ENCODE peak calls at places on chromosome 11, in five cellular contexts. C is fibroblast of lung, Z is coronary artery, H is foreskin fibroblast, Q is AG10803. E is an unnamed sample.
A peak's percentile ranks its signal among the peaks of the same experiment; 100 is the strongest.

GRCh38 chr11:124301482-124301881 is 12.3 kb downstream of the OR8D1 start:
- DNase-seq in H (peak; percentile 15), Q (peak; percentile 69), Z (no peak), C (peak; percentile 89), E (no peak)

GRCh38 chr11:70854891-70855556 is 397.4 kb downstream of the SHANK2 start:
- DNase-seq in H (no peak), Q (no peak), C (no peak), Z (no peak), E (no peak)

GRCh38 chr11:36328956-36329673 is 33.0 kb downstream of the PRR5L start:
- DNase-seq in Q (no peak), H (peak; percentile 29), C (peak; percentile 50), Z (no peak), E (no peak)

GRCh38 chr11:95231881-95232605 is 1.0 kb upstream of the SESN3 start:
- DNase-seq in Q (peak; percentile 34), Z (peak; percentile 88), H (peak; percentile 80), C (peak; percentile 78), E (no peak)

GRCh38 chr11:128733440-128734115 is 39.7 kb downstream of the FLI1 start:
- DNase-seq in C (peak; percentile 64), Z (no peak), H (peak; percentile 36), Q (no peak), E (no peak)

GRCh38 chr11:130677486-130678153 is 229.2 kb downstream of the ADAMTS15 start:
- DNase-seq in Z (no peak), C (peak; percentile 94), H (peak; percentile 80), Q (peak; percentile 95), E (peak; percentile 36)

GRCh38 chr11:130087294-130087926 is 17.7 kb downstream of the APLP2 start:
- DNase-seq in Z (no peak), C (no peak), Q (no peak), H (no peak), E (no peak)

GRCh38 chr11:115168229-115168671 is 336.0 kb downstream of the CADM1 start:
- DNase-seq in Z (no peak), H (peak; percentile 21), Q (peak; percentile 49), C (peak; percentile 43), E (no peak)

GRCh38 chr11:119101367-119101758 is 290 bp downstream of the DPAGT1 start:
- DNase-seq in Z (peak; percentile 87), H (no peak), Q (no peak), C (no peak), E (no peak)

GRCh38 chr11:4459470-4459869 is 10.4 kb downstream of the OR52K2 start:
- DNase-seq in Q (peak; percentile 13), Z (no peak), C (no peak), H (peak; percentile 43), E (peak; percentile 9)

GRCh38 chr11:78100276-78101040 is 20.8 kb upstream of the NDUFC2 start:
- DNase-seq in Z (no peak), Q (no peak), C (no peak), H (no peak), E (no peak)

GRCh38 chr11:116454020-116454645 is 318.7 kb downstream of the BUD13 start:
- DNase-seq in C (peak; percentile 28), H (peak; percentile 3), Z (no peak), Q (peak; percentile 46), E (no peak)

GRCh38 chr11:77037057-77037456 is 2.9 kb downstream of the B3GNT6 start:
- DNase-seq in Q (no peak), H (no peak), C (no peak), Z (no peak), E (no peak)

GRCh38 chr11:26928636-26929035 is 65.3 kb upstream of the FIBIN start:
- DNase-seq in H (no peak), Z (no peak), C (no peak), Q (no peak), E (no peak)

GRCh38 chr11:64053699-64054098 is 18.0 kb downstream of the FLRT1 start:
- DNase-seq in C (no peak), Q (no peak), Z (no peak), H (no peak), E (no peak)

GRCh38 chr11:28792856-28793255 is 684.7 kb downstream of the METTL15 start:
- DNase-seq in H (no peak), C (no peak), Z (no peak), Q (no peak), E (no peak)

GRCh38 chr11:82867495-82868082 is 32.6 kb downstream of the PRCP start:
- DNase-seq in C (peak; percentile 65), Z (no peak), Q (peak; percentile 74), H (peak; percentile 88), E (peak; percentile 35)

DNA sequence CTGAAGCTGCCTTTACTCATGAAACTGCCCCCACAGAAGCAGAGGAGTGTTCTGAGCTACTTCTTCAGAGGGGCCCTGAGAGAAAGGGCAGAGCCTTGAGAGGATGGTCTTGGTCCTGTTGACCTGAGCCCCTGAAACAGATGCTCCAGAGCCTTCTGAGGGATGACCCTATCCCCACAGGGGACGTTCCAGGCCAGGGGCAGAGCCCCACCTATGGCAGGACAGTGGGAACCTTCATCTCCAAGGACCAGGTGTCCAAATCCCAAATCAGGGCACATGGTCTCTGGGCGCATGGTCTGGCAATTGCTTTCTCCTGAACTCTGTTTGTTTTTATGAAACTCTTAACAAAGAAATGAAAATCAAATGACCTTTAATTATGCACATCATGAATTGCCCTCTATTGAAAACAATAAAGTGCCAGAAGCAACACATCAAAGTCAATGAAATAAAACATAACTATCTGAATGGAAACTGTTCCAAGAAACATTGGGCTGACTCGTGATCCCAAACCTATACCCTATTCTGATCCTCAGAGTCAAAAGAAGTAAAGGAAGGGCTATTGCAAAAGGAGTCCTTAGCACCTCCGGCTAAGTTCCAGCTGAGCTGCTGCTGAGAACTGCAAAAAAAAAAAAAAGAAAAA is 486 bp upstream of the TMPRSS13 start:
- DNase-seq in H (no peak), Q (no peak), Z (no peak), C (no peak), E (no peak)
- H3K4me3 ChIP-seq in H (no peak overlapping the region), Q (no peak overlapping the region), Z (no peak overlapping the region), C (no peak overlapping the region), E (no peak overlapping the region)

DNA sequence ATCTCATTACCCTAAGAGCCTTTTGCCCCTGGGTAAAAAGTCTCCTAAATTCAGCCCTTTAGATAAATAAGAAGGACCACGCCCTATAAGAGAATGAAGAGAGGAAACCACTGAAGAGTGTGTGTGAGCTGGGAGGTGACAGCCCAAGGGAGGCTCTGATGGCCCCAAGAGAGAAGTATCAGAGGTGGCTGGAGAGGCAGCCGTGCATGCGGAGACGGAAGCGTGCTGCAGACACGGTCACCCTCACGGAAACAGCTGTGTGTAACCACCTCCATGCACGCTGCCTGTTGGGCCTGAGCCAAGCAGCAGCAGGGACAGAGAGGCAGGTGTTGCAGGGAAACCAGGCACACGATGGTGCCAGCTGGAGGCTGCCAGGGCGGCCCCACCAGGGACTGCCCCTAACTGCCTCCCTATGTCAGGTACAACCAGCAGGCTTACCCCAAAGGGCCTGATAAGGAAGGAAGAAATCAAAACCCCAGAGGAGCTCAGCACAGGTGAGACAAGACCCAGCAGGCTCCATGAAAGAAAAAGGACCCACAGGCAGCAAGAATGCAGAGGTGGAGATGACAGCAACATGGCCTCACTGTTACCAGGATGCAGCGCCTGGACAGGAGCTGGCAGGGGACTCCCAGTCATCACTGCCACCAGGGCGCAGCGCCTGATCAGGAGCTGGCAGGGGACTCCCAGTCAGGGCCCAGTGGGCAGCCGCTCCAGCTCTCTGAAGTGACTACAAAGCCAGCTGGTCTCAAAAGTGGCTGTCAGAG is 7.8 kb downstream of the LARGE2 start:
- DNase-seq in H (no peak), Z (peak; percentile 62), C (no peak), Q (no peak), E (no peak)
- H3K4me3 ChIP-seq in H (no peak overlapping the region), Z (no peak overlapping the region), C (no peak overlapping the region), Q (no peak overlapping the region), E (no peak overlapping the region)

DNA sequence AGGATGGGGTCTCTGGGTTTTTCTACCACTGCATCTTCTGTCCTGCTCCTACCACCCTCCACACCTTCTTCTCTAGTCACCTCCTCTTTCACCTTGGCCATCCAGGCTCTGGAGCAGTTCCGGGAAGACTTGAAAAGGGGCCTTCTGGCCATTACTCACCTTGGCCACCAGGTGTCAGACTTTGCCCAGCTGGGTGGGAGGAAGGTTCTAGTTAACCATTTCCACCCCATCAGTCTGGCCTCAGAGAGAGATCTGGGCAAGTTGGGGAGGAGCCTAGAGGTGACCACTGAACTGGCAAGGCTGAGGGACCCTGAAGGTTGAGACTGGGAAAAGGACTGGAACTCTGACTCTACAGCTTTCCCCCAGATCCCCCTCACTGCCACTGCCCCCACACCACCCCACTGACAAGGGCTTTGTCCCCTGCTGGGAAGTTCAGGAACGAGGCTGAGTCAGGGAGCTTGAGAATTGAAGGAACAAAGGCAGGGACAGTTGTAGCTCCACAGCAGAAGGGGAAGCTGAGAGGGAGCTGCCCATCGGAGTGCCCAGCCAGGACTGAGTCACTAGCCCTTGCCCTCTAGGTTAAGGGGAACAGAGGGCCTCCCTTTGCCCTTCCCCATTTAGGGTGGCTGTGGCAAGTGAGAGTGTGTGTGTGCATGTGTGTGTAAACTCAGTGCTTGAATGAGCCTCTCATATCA is 3.7 kb upstream of the POLD4 start:
- DNase-seq in H (peak; percentile 90), C (peak; percentile 73), Q (peak; percentile 72), Z (peak; percentile 80), E (no peak)
- H3K4me3 ChIP-seq in H (no peak overlapping the region), C (no peak overlapping the region), Q (no peak overlapping the region), Z (no peak overlapping the region), E (no peak overlapping the region)

GRCh38 chr11:68688881-68689280 is 4.5 kb downstream of the GAL start:
- DNase-seq in Q (no peak), C (no peak), H (no peak), Z (no peak), E (no peak)

GRCh38 chr11:68687986-68688385 is 3.6 kb downstream of the GAL start:
- DNase-seq in C (no peak), H (no peak), Q (no peak), Z (no peak), E (no peak)

GRCh38 chr11:68684385-68685356 is at the start of gene GAL:
- DNase-seq in C (no peak), Z (no peak), Q (no peak), H (peak; percentile 54), E (no peak)

GRCh38 chr11:68685656-68686380 is 1.5 kb downstream of the GAL start:
- DNase-seq in C (no peak), Q (no peak), H (no peak), Z (no peak), E (no peak)

GRCh38 chr11:68686486-68686885 is 2.1 kb downstream of the GAL start:
- DNase-seq in Q (no peak), H (no peak), Z (no peak), C (no peak), E (no peak)
- H3K4me3 ChIP-seq in Q (no peak overlapping the region), H (no peak overlapping the region), Z (no peak overlapping the region), C (no peak overlapping the region), E (no peak overlapping the region)